ENCODE peak calls at places on chromosome 13, in five cellular contexts. N, D, H, Q and X are unnamed samples.

GRCh38 chr13:46903748-46904147 is 6.9 kb upstream of the HTR2A start:
- DNase-seq in D (no peak), H (no peak), N (no peak), Q (no peak), X (no peak)

GRCh38 chr13:100715604-100716003 is 41.0 kb upstream of the TMTC4 start:
- DNase-seq in N (no peak), D (no peak), Q (no peak), H (no peak), X (no peak)

GRCh38 chr13:105196052-105196451 is 1339.4 kb downstream of the EFNB2 start:
- DNase-seq in N (no peak), H (no peak), D (peak; percentile 58), Q (peak; percentile 66), X (no peak)

GRCh38 chr13:24516919-24517318 is 4.3 kb upstream of the PARP4 start:
- DNase-seq in Q (no peak), H (no peak), D (no peak), N (no peak), X (no peak)

GRCh38 chr13:66829803-66830202 is 400.3 kb downstream of the PCDH9 start:
- DNase-seq in D (no peak), H (no peak), N (no peak), Q (no peak), X (no peak)

GRCh38 chr13:44236370-44236769 is 137.3 kb upstream of the SERP2 start:
- DNase-seq in N (no peak), D (no peak), Q (no peak), H (no peak), X (no peak)

GRCh38 chr13:23735329-23735728 is 153.9 kb downstream of the MIPEP start:
- DNase-seq in Q (no peak), D (no peak), N (no peak), H (no peak), X (no peak)

GRCh38 chr13:107266657-107267056 is 698.7 kb upstream of the ARGLU1 start:
- DNase-seq in H (no peak), N (no peak), D (no peak), Q (no peak), X (no peak)

GRCh38 chr13:46622013-46622917 is 69.3 kb downstream of the LRCH1 start:
- DNase-seq in D (no peak), Q (no peak), H (no peak), N (no peak), X (no peak)

GRCh38 chr13:113077953-113078894 is 27.4 kb upstream of the F7 start:
- DNase-seq in N (no peak), D (no peak), H (peak; percentile 46), Q (no peak), X (no peak)

GRCh38 chr13:99501952-99502310 is 659 bp downstream of the TM9SF2 start:
- DNase-seq in D (no peak), H (no peak), Q (no peak), N (peak; percentile 26), X (no peak)

GRCh38 chr13:31982540-31982939 is 49.0 kb upstream of the FRY start:
- DNase-seq in D (peak; percentile 88), H (no peak), N (no peak), Q (no peak), X (peak; percentile 68)

GRCh38 chr13:77696006-77696862 is 1.3 kb upstream of the SLAIN1 start:
- DNase-seq in Q (no peak), D (no peak), N (peak; percentile 18), H (no peak), X (no peak)

GRCh38 chr13:20121154-20121515 is 39.7 kb downstream of the GJA3 start:
- DNase-seq in D (peak; percentile 78), H (no peak), Q (no peak), N (no peak), X (no peak)

GRCh38 chr13:31946091-31946770 is 85.3 kb upstream of the FRY start:
- DNase-seq in N (no peak), D (peak; percentile 80), H (no peak), Q (no peak), X (no peak)

GRCh38 chr13:19634129-19634740 is 776 bp downstream of the MPHOSPH8 start:
- DNase-seq in Q (no peak), H (no peak), D (peak; percentile 35), N (no peak), X (no peak)

GRCh38 chr13:113863511-113864302 is at the start of gene GAS6:
- DNase-seq in H (peak; percentile 77), Q (peak; percentile 35), N (no peak), D (no peak), X (peak; percentile 82)

GRCh38 chr13:27298849-27299248 is 28.2 kb downstream of the RASL11A start:
- DNase-seq in H (no peak), Q (no peak), N (no peak), D (no peak), X (no peak)

GRCh38 chr13:20492641-20493040 is 33.0 kb downstream of the CRYL1 start:
- DNase-seq in D (peak; percentile 48), Q (peak; percentile 54), H (no peak), N (no peak), X (no peak)

GRCh38 chr13:102654786-102655185 is 40.1 kb downstream of the METTL21C start:
- DNase-seq in H (no peak), D (no peak), Q (no peak), N (no peak), X (no peak)

GRCh38 chr13:102659168-102659713 is 35.6 kb downstream of the METTL21C start:
- DNase-seq in N (no peak), H (no peak), Q (no peak), D (no peak), X (no peak)

GRCh38 chr13:102651892-102652291 is 43.0 kb downstream of the METTL21C start:
- DNase-seq in Q (no peak), N (no peak), D (no peak), H (no peak), X (no peak)

GRCh38 chr13:102658678-102659077 is 36.2 kb downstream of the METTL21C start:
- DNase-seq in H (no peak), D (no peak), Q (no peak), N (no peak), X (no peak)

GRCh38 chr13:102657630-102658029 is 37.2 kb downstream of the METTL21C start:
- DNase-seq in N (no peak), D (no peak), Q (no peak), H (no peak), X (no peak)
- TF ChIP-seq CTCF in N (peak; percentile 63), D (peak; percentile 55), Q (peak; percentile 44), H (no peak), X (peak; percentile 18)

GRCh38 chr13:49517461-49517860 is 21.7 kb downstream of the PHF11 start:
- DNase-seq in D (no peak), N (peak; percentile 28), Q (no peak), H (no peak), X (no peak)
- TF ChIP-seq CTCF in D (no peak), N (peak; percentile 26), Q (peak; percentile 59), H (no peak), X (peak; percentile 45)

DNA sequence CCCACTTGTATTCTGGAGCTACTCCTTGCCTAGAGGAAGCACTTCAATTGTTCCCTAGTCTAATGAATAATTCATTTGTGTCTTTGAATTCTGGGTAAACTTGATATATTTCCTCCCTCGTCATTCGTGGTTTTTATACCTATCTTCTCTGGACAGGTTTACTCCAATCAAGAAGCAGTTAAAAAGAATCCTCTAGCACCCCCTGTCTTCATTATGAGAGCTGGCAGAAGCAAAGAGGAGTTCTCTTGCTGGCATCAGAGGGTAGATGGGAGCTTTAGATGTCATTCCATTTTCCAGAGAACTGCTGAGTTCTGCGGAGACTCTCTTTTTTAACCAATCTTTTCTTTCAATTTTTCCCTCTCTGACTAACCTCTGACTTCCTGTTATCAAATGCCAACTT is 627.7 kb downstream of the FGF9 start:
- DNase-seq in Q (no peak), N (no peak), H (no peak), D (no peak), X (no peak)
- TF ChIP-seq CTCF in Q (peak; percentile 56), N (no peak), H (no peak), D (no peak), X (no peak)

DNA sequence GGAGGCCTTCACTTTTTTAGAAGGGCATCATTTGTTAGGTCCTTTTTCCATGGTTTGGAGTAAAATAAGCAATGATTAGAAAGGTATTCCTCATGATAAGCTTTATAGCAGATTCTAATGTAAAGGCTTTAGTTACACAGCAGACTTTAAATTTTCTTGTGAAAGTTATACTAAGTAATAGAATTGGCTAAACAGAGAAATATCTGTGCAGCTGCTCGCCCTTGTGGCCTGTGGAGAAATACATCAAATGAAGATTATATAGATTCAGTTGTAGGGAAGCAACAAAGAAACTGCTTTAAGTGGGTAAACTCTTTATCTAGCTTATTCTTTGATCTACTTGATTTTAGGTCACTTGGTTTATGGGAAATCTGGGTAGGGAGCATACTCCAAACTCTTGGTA is 1269.7 kb upstream of the SPRY2 start:
- DNase-seq in D (no peak), H (no peak), N (no peak), Q (no peak), X (no peak)
- TF ChIP-seq CTCF in D (no peak), H (no peak), N (no peak), Q (no peak), X (no peak)

GRCh38 chr13:96248103-96248502 is 158.2 kb downstream of the HS6ST3 start:
- DNase-seq in H (no peak), Q (no peak), D (no peak), N (no peak), X (no peak)
- TF ChIP-seq CTCF in H (no peak), Q (no peak), D (no peak), N (no peak), X (no peak)

GRCh38 chr13:63706751-63707150 is 2291.1 kb upstream of the PCDH20 start:
- DNase-seq in D (no peak), H (no peak), N (no peak), Q (no peak), X (no peak)
- TF ChIP-seq CTCF in D (no peak), H (no peak), N (no peak), Q (no peak), X (no peak)

DNA sequence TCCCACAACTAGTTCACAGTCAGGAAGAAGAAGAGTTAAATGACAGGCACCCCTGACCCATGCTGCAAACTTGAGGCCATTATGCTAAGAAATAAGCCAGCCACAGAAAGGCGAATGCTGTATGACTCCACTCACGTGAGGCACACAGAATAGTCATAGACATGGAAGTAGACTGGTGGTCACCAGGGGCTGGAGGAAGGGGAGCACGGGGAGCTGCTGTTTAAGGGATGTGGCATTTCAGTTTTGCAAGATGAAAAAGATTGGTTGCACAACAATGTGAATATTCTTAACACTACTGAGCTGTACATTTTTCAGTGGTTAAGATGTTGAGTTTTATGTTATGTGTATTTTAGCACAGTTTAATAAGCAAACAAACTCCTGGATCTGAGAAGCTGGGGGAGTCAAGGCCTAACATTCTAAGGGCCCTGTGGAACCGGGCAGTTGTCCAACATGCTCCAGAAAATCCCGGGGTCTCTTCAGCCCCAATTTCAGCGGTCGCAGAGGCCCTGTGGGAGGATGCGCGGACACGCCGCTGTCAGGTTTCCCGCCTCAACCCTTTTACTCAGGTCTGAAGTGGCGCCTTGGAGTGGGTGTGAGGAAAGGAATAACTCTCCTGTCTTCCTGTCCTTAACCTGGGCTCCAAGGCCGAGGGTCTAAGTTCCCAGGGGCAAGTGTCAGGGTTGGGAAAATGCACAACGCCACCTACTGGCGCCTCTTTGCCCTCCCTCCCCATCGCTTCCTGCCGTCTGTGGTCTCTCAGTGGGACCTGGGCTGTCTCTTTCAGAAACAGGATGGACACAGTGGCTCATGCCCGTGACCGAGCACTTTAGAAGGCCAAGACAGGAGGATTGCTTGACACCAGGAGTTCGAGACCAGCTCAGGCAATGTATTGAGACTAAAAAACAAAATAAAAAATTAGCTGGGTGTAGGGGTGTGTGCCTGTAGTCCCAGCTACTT is 4.4 kb upstream of the TMEM272 start:
- DNase-seq in D (no peak), N (no peak), Q (peak; percentile 88), H (no peak), X (peak; percentile 35)
- TF ChIP-seq CTCF in D (peak; percentile 52), N (peak; percentile 54), Q (peak; percentile 91), H (no peak), X (peak; percentile 67)